ENCODE peak calls at places on chromosomes 1 and 21, in eight cellular contexts. T is posterior vena cava; Y is AG10803; B is NCI-H2081; N is stimulated activated CD4-positive, alpha-beta T cell treated with anti-CD3 and anti-CD28 coated beads, Interleukin-12 subunit alpha, Interleukin-12 subunit beta, amount 100 ng/mL, for 24 hours; C is putamen; G is NCI-H510A; H is CD8-positive, alpha-beta memory T cell. Z is an unnamed sample.

GRCh38 chr1:47684964-47685762 is 247.3 kb downstream of the FOXD2 start:
- DNase-seq in G (no peak), H (no peak), T (no peak), C (no peak), N (no peak), Y (no peak), B (no peak), Z (no peak)

GRCh38 chr21:45954921-45955320 is 26.6 kb upstream of the COL6A1 start:
- DNase-seq in H (no peak), G (no peak), N (no peak), C (no peak), Y (no peak), T (no peak), B (no peak), Z (no peak)

GRCh38 chr21:40053007-40053406 is 185.8 kb downstream of the PCP4 start:
- DNase-seq in B (no peak), G (no peak), C (peak), N (no peak), T (peak), H (no peak), Y (peak), Z (no peak)

GRCh38 chr1:68725353-68725752 is 228.5 kb upstream of the DEPDC1 start:
- DNase-seq in B (peak), T (no peak), H (no peak), N (no peak), G (no peak), Y (no peak), C (no peak), Z (peak)

GRCh38 chr1:40475268-40475667 is 1.8 kb upstream of the ZFP69 start:
- DNase-seq in C (no peak), N (no peak), B (no peak), G (no peak), H (no peak), T (no peak), Y (no peak), Z (no peak)

GRCh38 chr21:36692125-36692843 is 6.6 kb upstream of the SIM2 start:
- DNase-seq in B (no peak), N (no peak), G (no peak), T (no peak), C (no peak), Y (no peak), H (no peak), Z (no peak)

GRCh38 chr1:36207339-36207738 is 16.9 kb upstream of the THRAP3 start:
- DNase-seq in C (peak), T (peak), N (no peak), B (peak), Y (peak), H (no peak), G (no peak), Z (no peak)

GRCh38 chr1:111565079-111565478 is 54.5 kb upstream of the RAP1A start:
- DNase-seq in B (no peak), C (peak), H (no peak), G (no peak), T (no peak), N (no peak), Y (peak), Z (no peak)

GRCh38 chr1:154784924-154785531 is 85.1 kb downstream of the KCNN3 start:
- DNase-seq in N (peak), C (no peak), T (peak), G (no peak), H (peak), Y (no peak), B (no peak), Z (no peak)

GRCh38 chr21:16509466-16509865 is 779.7 kb downstream of the USP25 start:
- DNase-seq in T (no peak), C (no peak), H (no peak), B (no peak), N (no peak), Y (peak), G (no peak), Z (no peak)

GRCh38 chr1:25017436-25018109 is 87.5 kb upstream of the RUNX3 start:
- DNase-seq in G (no peak), C (no peak), T (no peak), N (no peak), H (no peak), Y (peak), B (no peak), Z (no peak)

GRCh38 chr1:200139661-200140250 is 112.2 kb downstream of the NR5A2 start:
- DNase-seq in T (no peak), Y (peak), B (peak), N (no peak), H (peak), G (no peak), C (no peak), Z (no peak)

GRCh38 chr1:22031214-22031962 is 21.1 kb upstream of the CDC42 start:
- DNase-seq in Y (no peak), T (no peak), B (no peak), H (peak), C (no peak), G (no peak), N (no peak), Z (no peak)

GRCh38 chr1:37890378-37891014 is 31.1 kb upstream of the MTF1 start:
- DNase-seq in N (no peak), G (peak), C (no peak), Y (peak), T (no peak), B (peak), H (peak), Z (peak)

GRCh38 chr1:3034162-3034561 is 12.9 kb downstream of the ACTRT2 start:
- DNase-seq in C (no peak), G (no peak), T (peak), B (no peak), H (no peak), N (no peak), Y (no peak), Z (no peak)

GRCh38 chr1:67439277-67440029 is 9.3 kb upstream of the SERBP1 start:
- DNase-seq in T (no peak), B (no peak), H (no peak), C (no peak), Y (no peak), N (no peak), G (no peak), Z (no peak)

GRCh38 chr1:53835491-53835890 is 2.6 kb downstream of the NDC1 start:
- DNase-seq in G (no peak), Y (no peak), H (no peak), N (no peak), T (no peak), B (no peak), C (no peak), Z (no peak)

GRCh38 chr21:33948096-33948950 is 32.7 kb upstream of the ATP5PO start:
- DNase-seq in Y (peak), T (no peak), G (peak), N (peak), C (peak), B (peak), H (peak), Z (peak)

GRCh38 chr1:35016406-35016805 is 15.3 kb downstream of the ZMYM6 start:
- DNase-seq in H (no peak), N (no peak), C (no peak), T (no peak), Y (peak), G (no peak), B (no peak), Z (no peak)

GRCh38 chr1:219374167-219374566 is 200.5 kb downstream of the LYPLAL1 start:
- DNase-seq in G (no peak), C (no peak), N (no peak), B (no peak), Y (no peak), T (no peak), H (no peak), Z (no peak)

GRCh38 chr1:151841141-151841540 is 1.5 kb upstream of the C2CD4D start:
- DNase-seq in H (no peak), B (no peak), T (peak), G (no peak), C (no peak), N (no peak), Y (no peak), Z (no peak)

GRCh38 chr1:211783266-211783665 is 47.3 kb downstream of the LPGAT1 start:
- DNase-seq in B (no peak), N (no peak), T (no peak), H (no peak), Y (no peak), C (no peak), G (no peak), Z (peak)

GRCh38 chr1:196393742-196394141 is 214.5 kb downstream of the KCNT2 start:
- DNase-seq in T (no peak), G (no peak), Y (peak), B (no peak), N (no peak), H (no peak), C (no peak), Z (no peak)

GRCh38 chr1:107138166-107138565 is 2.7 kb upstream of the NTNG1 start:
- DNase-seq in C (no peak), G (no peak), T (no peak), B (no peak), Y (no peak), H (no peak), N (no peak), Z (no peak)

GRCh38 chr1:184950209-184950608 is 24.1 kb downstream of the NIBAN1 start:
- DNase-seq in N (no peak), B (no peak), H (no peak), Y (no peak), T (no peak), C (no peak), G (no peak), Z (no peak)

GRCh38 chr1:29984107-29984506 is 739.3 kb downstream of the MATN1 start:
- DNase-seq in B (no peak), H (no peak), N (no peak), C (no peak), Y (no peak), G (no peak), T (no peak), Z (no peak)

GRCh38 chr1:31732751-31733289 is 29.0 kb upstream of the COL16A1 start:
- DNase-seq in Y (no peak), N (no peak), C (no peak), H (no peak), G (no peak), B (no peak), T (no peak), Z (no peak)